ENCODE peak calls at places on chromosomes 1 and 21, in eight cellular contexts. B, C, K, S, R, Z, Y and L are unnamed samples. For H3K4me1, the result is how much of the 10 kb centered on the place peaks cover.

GRCh38 chr1:187621961-187622360 is 793.2 kb downstream of the PLA2G4A start:
- DNase-seq in S (no peak), Y (peak), R (no peak), Z (no peak), K (peak), B (no peak), C (no peak), L (no peak)

GRCh38 chr1:86068841-86069756 is 87.5 kb downstream of the COL24A1 start:
- DNase-seq in K (peak), Y (peak), C (no peak), Z (no peak), S (no peak), R (no peak), B (no peak), L (no peak)

GRCh38 chr1:34928066-34928864 is 1.2 kb downstream of the DLGAP3 start:
- DNase-seq in R (no peak), C (no peak), Z (no peak), S (no peak), B (no peak), K (no peak), Y (no peak), L (no peak)

GRCh38 chr1:92201973-92202372 is 15.7 kb upstream of the C1orf146 start:
- DNase-seq in K (no peak), B (no peak), Y (no peak), S (no peak), R (no peak), Z (no peak), C (no peak), L (no peak)

GRCh38 chr21:16956824-16957223 is 556.0 kb upstream of the CXADR start:
- DNase-seq in K (no peak), B (no peak), Z (no peak), Y (no peak), S (no peak), C (no peak), R (no peak), L (no peak)

GRCh38 chr1:26164036-26164927 is 4.5 kb downstream of the C1orf232 start:
- DNase-seq in Y (peak), K (no peak), C (peak), Z (peak), B (peak), R (peak), S (no peak), L (peak)

GRCh38 chr1:86227026-86227425 is 70.5 kb upstream of the COL24A1 start:
- DNase-seq in Y (no peak), B (no peak), S (no peak), K (no peak), R (no peak), C (no peak), Z (no peak), L (no peak)

GRCh38 chr21:42677339-42678117 is 24.1 kb downstream of the PDE9A start:
- DNase-seq in S (peak), B (no peak), Y (peak), K (peak), Z (no peak), C (peak), R (no peak), L (no peak)

GRCh38 chr1:194629011-194629410 is 1442.6 kb upstream of the B3GALT2 start:
- DNase-seq in Z (no peak), C (no peak), Y (no peak), S (no peak), R (no peak), B (no peak), K (no peak), L (no peak)

GRCh38 chr1:160807242-160807641 is 11.3 kb downstream of the LY9 start:
- DNase-seq in R (no peak), Y (no peak), C (no peak), K (no peak), S (no peak), B (no peak), Z (no peak), L (no peak)

GRCh38 chr21:21210552-21210951 is 212.3 kb downstream of the NCAM2 start:
- DNase-seq in C (no peak), B (no peak), K (no peak), Z (no peak), R (no peak), Y (no peak), S (no peak), L (no peak)

GRCh38 chr1:172252296-172252695 is 168.2 kb upstream of the C1orf105 start:
- DNase-seq in Y (no peak), S (no peak), Z (no peak), R (no peak), K (no peak), B (no peak), C (no peak), L (no peak)

GRCh38 chr1:223702735-223703667 is 9.3 kb upstream of the CAPN2 start:
- DNase-seq in K (peak), C (no peak), Z (no peak), Y (no peak), S (no peak), B (no peak), R (no peak), L (no peak)

GRCh38 chr1:31239653-31240241 is at the start of gene NKAIN1:
- DNase-seq in R (no peak), B (no peak), Z (no peak), S (no peak), K (peak), Y (no peak), C (no peak), L (no peak)

GRCh38 chr1:231318568-231318967 is 19.1 kb downstream of the EXOC8 start:
- DNase-seq in Z (no peak), K (no peak), B (no peak), S (no peak), Y (no peak), R (no peak), C (no peak), L (no peak)

GRCh38 chr1:36034692-36035091 is 49.2 kb upstream of the TEKT2 start:
- DNase-seq in B (peak), Y (peak), Z (no peak), C (no peak), R (no peak), S (no peak), K (peak), L (no peak)

GRCh38 chr1:32755098-32755809 is 52.7 kb upstream of the SYNC start:
- DNase-seq in S (no peak), Z (no peak), C (no peak), R (no peak), K (no peak), Y (no peak), B (no peak), L (no peak)

GRCh38 chr1:58401991-58402390 is 144.5 kb downstream of the OMA1 start:
- DNase-seq in S (no peak), Z (no peak), C (no peak), K (no peak), Y (peak), B (no peak), R (no peak), L (no peak)

GRCh38 chr1:81617308-81618027 is 183.3 kb upstream of the ADGRL2 start:
- DNase-seq in Y (no peak), K (peak), B (no peak), Z (no peak), R (no peak), C (no peak), S (peak), L (no peak)

GRCh38 chr1:206469411-206469932 is 804 bp upstream of the IKBKE start:
- DNase-seq in S (no peak), Z (no peak), K (no peak), C (no peak), R (peak), B (no peak), Y (no peak), L (no peak)

GRCh38 chr21:42561742-42562141 is 48.1 kb downstream of the SLC37A1 start:
- DNase-seq in Y (no peak), R (no peak), K (no peak), Z (no peak), S (no peak), C (no peak), B (no peak), L (no peak)

GRCh38 chr1:54287176-54287650 is 87.2 kb downstream of the MRPL37 start:
- DNase-seq in C (no peak), S (peak), Y (peak), R (peak), B (no peak), Z (peak), K (peak), L (peak)

GRCh38 chr1:180802849-180803248 is 109.8 kb upstream of the KIAA1614 start:
- DNase-seq in K (no peak), S (no peak), C (no peak), B (no peak), Z (no peak), Y (no peak), R (no peak), L (no peak)

GRCh38 chr1:185453496-185454192 is 136.6 kb upstream of the IVNS1ABP start:
- DNase-seq in Y (no peak), S (no peak), R (no peak), K (peak), Z (no peak), C (no peak), B (no peak), L (no peak)

GRCh38 chr1:180594723-180595122 is 36.0 kb downstream of the OVAAL start:
- DNase-seq in B (no peak), S (no peak), R (no peak), Z (no peak), Y (no peak), C (no peak), K (no peak), L (no peak)

GRCh38 chr1:60813051-60813450 is 269.3 kb upstream of the NFIA start:
- DNase-seq in Z (no peak), K (no peak), C (no peak), B (no peak), R (no peak), Y (no peak), S (no peak), L (no peak)

GRCh38 chr1:20484526-20485462 is 1.2 kb downstream of the CAMK2N1 start:
- DNase-seq in B (no peak), K (no peak), Y (peak), S (no peak), C (peak), R (no peak), Z (no peak), L (no peak)

GRCh38 chr21:29436143-29436542 is 137.4 kb downstream of the BACH1 start:
- DNase-seq in C (no peak), Z (peak), K (no peak), S (no peak), Y (no peak), R (no peak), B (no peak), L (peak)

GRCh38 chr1:95475686-95476457 is 241.9 kb downstream of the RWDD3 start:
- DNase-seq in C (no peak), R (no peak), B (no peak), Y (no peak), Z (no peak), K (no peak), S (no peak), L (no peak)

GRCh38 chr1:154463512-154463990 is 38.5 kb upstream of the TDRD10 start:
- DNase-seq in B (no peak), R (no peak), K (no peak), Y (peak), C (no peak), Z (peak), S (no peak), L (no peak)

GRCh38 chr1:21931171-21932093 is 5.7 kb downstream of the HSPG2 start:
- DNase-seq in C (no peak), Z (peak), K (peak), S (peak), Y (peak), B (peak), R (peak), L (peak)

GRCh38 chr1:28428990-28429520 is 59.5 kb downstream of the PHACTR4 start:
- DNase-seq in C (no peak), S (no peak), Z (no peak), Y (no peak), R (no peak), B (no peak), K (no peak), L (no peak)

GRCh38 chr1:6301526-6301925 is 40.6 kb upstream of the GPR153 start:
- DNase-seq in Y (no peak), Z (no peak), B (no peak), C (no peak), K (peak), R (no peak), S (no peak), L (no peak)

GRCh38 chr21:46006547-46007497 is 25.3 kb downstream of the COL6A1 start:
- DNase-seq in Z (peak), B (no peak), R (peak), S (no peak), K (no peak), Y (no peak), C (peak), L (no peak)

GRCh38 chr1:83102630-83103071 is 896.3 kb downstream of the TTLL7 start:
- DNase-seq in C (no peak), S (no peak), K (peak), Y (no peak), Z (no peak), R (no peak), B (no peak), L (no peak)

GRCh38 chr21:32350211-32350980 is 42.4 kb downstream of the URB1 start:
- DNase-seq in Z (no peak), R (no peak), B (no peak), S (no peak), C (no peak), Y (no peak), K (no peak), L (no peak)

GRCh38 chr1:186828612-186829542 is at the start of gene PLA2G4A:
- DNase-seq in B (peak), Z (peak), K (peak), C (peak), R (peak), Y (peak), S (peak), L (no peak)

GRCh38 chr1:228337031-228337564 is 69.5 kb downstream of the TRIM11 start:
- DNase-seq in Z (no peak), C (peak), R (no peak), B (no peak), Y (no peak), S (no peak), K (no peak), L (no peak)

GRCh38 chr1:212749924-212750535 is 41.5 kb downstream of the NSL1 start:
- DNase-seq in Y (peak), K (peak), B (peak), Z (no peak), S (no peak), C (no peak), R (no peak), L (no peak)

GRCh38 chr1:228512852-228513243 is 25.7 kb downstream of the RNF187 start:
- DNase-seq in R (no peak), B (no peak), Z (peak), C (no peak), Y (no peak), K (no peak), S (no peak), L (no peak)

DNA sequence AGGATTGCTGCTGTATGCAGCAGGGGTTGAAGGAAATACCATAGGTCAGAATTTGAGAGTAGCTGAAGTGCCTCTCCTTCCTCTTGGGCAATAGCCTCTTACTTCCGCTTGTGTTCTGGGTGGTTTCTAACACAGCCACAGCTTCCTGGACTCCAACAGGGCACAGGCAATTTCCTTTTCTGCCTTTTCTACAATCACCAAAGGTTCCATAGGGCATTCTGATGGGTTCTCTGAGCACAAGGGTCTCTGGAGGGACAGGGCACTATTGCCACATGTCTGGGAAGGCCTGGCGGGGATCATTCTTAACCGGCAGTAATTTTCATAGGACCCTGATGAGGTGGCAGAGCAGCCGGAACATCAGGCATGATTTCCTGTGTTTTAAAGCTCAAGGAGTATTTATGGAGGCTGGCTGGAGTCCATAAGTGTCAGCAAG is 5.5 kb upstream of the AGTRAP start:
- DNase-seq in R (no peak), B (no peak), S (no peak), C (no peak), Z (no peak), Y (peak), K (peak), L (peak)
- TF ChIP-seq POLR2A in R (no peak), B (no peak), S (no peak), C (no peak), Z (no peak), Y (no peak), K (no peak), L (no peak)

GRCh38 chr1:111221276-111221632 is 6.3 kb upstream of the CHI3L2 start:
- DNase-seq in B (no peak), S (no peak), K (no peak), Y (no peak), Z (no peak), C (no peak), R (no peak), L (no peak)

GRCh38 chr1:111218947-111219346 is 8.6 kb upstream of the CHI3L2 start:
- DNase-seq in B (no peak), Z (no peak), C (no peak), S (no peak), Y (no peak), K (no peak), R (no peak), L (no peak)

GRCh38 chr1:111220302-111220890 is 7.1 kb upstream of the CHI3L2 start:
- DNase-seq in Z (no peak), C (no peak), S (no peak), R (no peak), K (no peak), Y (no peak), B (no peak), L (no peak)

GRCh38 chr1:111221633-111222286 is 5.8 kb upstream of the CHI3L2 start:
- DNase-seq in K (peak), Z (no peak), Y (no peak), S (no peak), R (no peak), B (no peak), C (no peak), L (no peak)

GRCh38 chr1:111219466-111220286 is 7.8 kb upstream of the CHI3L2 start:
- DNase-seq in K (no peak), S (no peak), Y (no peak), C (no peak), Z (no peak), B (no peak), R (no peak), L (no peak)
- H3K4me1 ChIP-seq in K (under half), S (under half), Y (under half), C (under half), Z (under half), B (under half), R (under half), L (under half)

DNA sequence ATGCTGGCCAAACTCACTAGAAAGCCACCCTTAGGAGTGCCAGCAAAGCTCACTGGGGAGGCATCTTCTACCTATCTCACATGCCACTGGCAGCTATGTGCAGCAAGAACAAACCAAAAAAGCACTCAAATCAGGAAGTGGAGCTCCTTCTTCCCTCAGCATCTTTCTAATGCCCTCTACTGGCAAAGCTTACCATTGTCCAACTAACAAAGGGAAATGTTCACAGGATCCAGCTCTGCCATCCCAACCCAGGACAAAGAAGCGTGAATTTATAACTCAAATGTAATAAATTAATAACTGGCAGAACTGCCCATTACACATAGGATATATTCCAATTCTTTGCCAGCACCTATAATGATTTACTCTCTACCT is 38.9 kb downstream of the LEPR start:
- DNase-seq in C (no peak), Y (peak), B (no peak), R (no peak), K (peak), Z (no peak), S (no peak), L (no peak)
- TF ChIP-seq CTCF in C (peak), Y (peak), B (peak), R (no peak), K (peak), Z (no peak), S (peak), L (peak)

DNA sequence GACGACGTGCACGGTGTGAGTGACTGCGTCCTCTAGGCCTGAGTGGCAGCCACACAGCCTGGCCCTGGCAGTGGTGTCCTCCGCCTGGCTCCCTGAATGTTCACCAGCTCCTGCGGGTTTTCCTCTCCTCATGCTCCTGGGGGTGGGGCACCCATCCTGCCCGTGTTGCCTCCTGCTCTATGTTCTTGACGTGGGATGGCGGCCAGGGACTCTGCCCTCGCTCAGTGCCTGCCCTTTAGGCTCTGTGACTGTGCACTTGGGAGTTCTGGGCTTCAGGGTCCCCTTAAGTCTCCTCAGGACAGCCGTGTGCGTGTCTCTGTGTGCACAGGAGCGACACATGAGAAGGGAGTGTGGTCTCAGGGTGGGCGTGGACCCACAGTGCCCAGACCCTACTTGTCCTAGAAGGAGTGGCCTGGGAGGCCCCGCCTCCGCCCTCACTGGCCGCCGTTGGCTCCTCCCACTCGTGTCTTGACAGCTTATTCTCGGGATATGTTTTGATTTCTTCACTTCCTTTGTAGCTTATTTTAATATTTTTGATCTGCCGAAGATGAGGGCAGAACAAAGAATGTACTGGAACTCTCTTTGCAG is 3.6 kb downstream of the SKI start:
- DNase-seq in B (no peak), S (peak), Z (peak), Y (peak), C (peak), K (peak), R (peak), L (peak)
- TF ChIP-seq POLR2A in B (no peak), S (peak), Z (no peak), Y (no peak), C (peak), K (no peak), R (no peak), L (no peak)